ENCODE peak calls at places on chromosomes 11 and 22, in nine cellular contexts. K, O, T, X, H, M, U, A and N are unnamed samples. For H3K9me3, the result is how much of the 10 kb centered on the place peaks cover.

GRCh38 chr11:44557464-44557863 is 8.0 kb upstream of the CD82 start:
- DNase-seq in T (no peak), H (no peak), A (no peak), U (no peak), M (no peak), X (no peak), K (no peak), O (no peak), N (no peak)

GRCh38 chr22:36175892-36176291 is 15.3 kb upstream of the APOL3 start:
- DNase-seq in M (no peak), A (no peak), H (no peak), O (no peak), X (no peak), K (no peak), T (no peak), U (no peak), N (no peak)

GRCh38 chr11:77557553-77557952 is 32.2 kb upstream of the AQP11 start:
- DNase-seq in X (no peak), U (no peak), A (peak), O (no peak), K (no peak), H (no peak), M (no peak), T (no peak), N (no peak)

GRCh38 chr22:39257522-39258475 is 13.0 kb upstream of the PDGFB start:
- DNase-seq in K (no peak), U (no peak), M (no peak), O (no peak), A (no peak), H (no peak), X (no peak), T (no peak), N (no peak)

GRCh38 chr11:69554849-69555248 is 73.4 kb downstream of the LINC01488 start:
- DNase-seq in T (no peak), K (no peak), O (no peak), U (peak), H (no peak), X (no peak), A (no peak), M (no peak), N (no peak)

GRCh38 chr11:35711173-35711910 is 48.8 kb downstream of the TRIM44 start:
- DNase-seq in H (no peak), K (no peak), A (no peak), T (no peak), U (no peak), O (no peak), M (no peak), X (no peak), N (no peak)

GRCh38 chr11:1839924-1840779 is 1.4 kb downstream of the TNNI2 start:
- DNase-seq in A (no peak), K (no peak), X (peak), M (peak), T (no peak), H (no peak), O (no peak), U (no peak), N (peak)

GRCh38 chr11:127219704-127220103 is 219.1 kb upstream of the KIRREL3 start:
- DNase-seq in H (no peak), M (no peak), U (no peak), T (no peak), K (no peak), O (no peak), A (no peak), X (no peak), N (no peak)

DNA sequence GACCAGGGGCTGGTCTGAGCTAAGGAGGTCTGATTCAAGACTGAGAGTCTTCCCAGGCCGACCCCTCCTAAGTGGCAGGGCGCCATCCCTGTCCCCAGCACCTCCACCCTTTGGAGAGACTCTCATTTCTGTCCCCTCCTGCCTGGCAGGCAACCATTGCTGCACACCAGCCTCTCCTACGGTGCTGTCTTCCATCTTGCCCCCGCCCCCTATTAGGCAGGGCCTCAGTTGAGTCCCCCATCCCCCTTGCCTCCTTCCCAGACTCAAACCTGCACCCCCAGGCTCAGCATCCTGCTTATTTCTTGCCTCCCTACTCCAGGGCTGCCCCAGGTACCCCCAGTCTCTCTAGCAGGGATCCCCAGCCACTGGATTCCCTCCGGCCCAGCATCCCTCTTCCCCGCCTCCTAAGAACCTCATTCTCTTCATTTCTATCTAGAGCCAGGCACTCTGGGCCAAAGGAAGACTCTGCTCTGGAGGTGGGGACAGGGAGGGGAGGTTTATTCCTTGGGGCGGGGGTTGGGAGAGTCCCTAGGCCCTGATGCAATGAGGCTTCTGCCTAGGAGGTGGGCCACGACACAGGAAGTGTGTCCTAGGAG is 1.7 kb upstream of the RCOR2 start:
- DNase-seq in M (no peak), T (no peak), K (no peak), A (no peak), O (no peak), X (no peak), U (no peak), H (no peak), N (peak)
- H3K4me3 ChIP-seq in M (no peak), T (peak), K (no peak), A (no peak), O (no peak), X (peak), U (peak), H (peak), N (peak)

GRCh38 chr11:91373497-91373896 is 851.1 kb upstream of the FAT3 start:
- DNase-seq in O (no peak), U (no peak), H (no peak), M (no peak), A (no peak), X (no peak), T (no peak), K (no peak), N (no peak)
- H3K9me3 ChIP-seq in O (under half), U (under half), H (under half), M (under half), A (under half), X (under half), T (under half), K (under half), N (under half)

DNA sequence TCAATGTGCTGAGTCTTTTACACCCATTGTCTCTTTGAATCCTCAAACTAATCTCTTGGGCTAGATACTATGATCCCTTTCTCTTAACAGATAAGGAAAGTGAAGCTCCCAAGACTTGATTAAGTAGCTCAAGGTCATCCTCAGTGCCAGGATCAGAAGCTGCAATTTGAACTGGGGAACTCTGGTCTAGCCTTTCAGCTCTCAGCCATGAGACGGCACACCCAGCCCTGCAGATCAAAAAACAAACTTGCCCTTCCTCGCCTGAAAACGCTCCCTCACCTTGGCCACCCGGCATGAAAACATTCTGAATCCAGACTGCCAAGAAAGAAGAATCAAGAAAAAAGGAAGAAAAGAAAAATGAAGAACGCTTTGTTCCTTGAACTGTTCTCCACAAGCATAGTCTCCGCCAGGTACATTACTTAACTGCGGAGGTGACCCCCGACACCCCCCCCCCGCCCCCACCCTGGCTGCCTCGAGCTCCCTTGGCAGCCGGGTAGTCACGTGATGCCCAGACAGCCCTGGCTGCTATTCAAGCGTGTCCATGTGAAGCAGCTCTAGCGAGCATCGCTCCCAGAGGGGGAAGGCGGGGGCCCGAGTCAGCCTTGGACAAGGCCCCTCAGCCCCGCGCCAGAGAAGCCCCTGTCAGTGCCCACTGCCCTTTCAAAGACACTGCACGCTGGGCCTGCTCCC is 451.2 kb downstream of the MIAT start:
- DNase-seq in H (no peak), T (no peak), U (peak), K (peak), X (no peak), A (peak), O (peak), M (no peak), N (peak)
- H3K4me3 ChIP-seq in H (no peak), T (peak), U (peak), K (no peak), X (no peak), A (no peak), O (no peak), M (no peak), N (no peak)

GRCh38 chr22:47389201-47389600 is 626.8 kb downstream of the TBC1D22A start:
- DNase-seq in U (no peak), H (no peak), K (no peak), A (no peak), O (no peak), M (no peak), X (no peak), T (no peak), N (no peak)
- H3K9me3 ChIP-seq in U (under half), H (under half), K (under half), A (under half), O (under half), M (under half), X (under half), T (under half), N (under half)

GRCh38 chr11:118896921-118897591 is 13.4 kb downstream of the CXCR5 start:
- DNase-seq in H (no peak), M (no peak), O (no peak), X (no peak), K (no peak), U (no peak), A (no peak), T (no peak), N (no peak)
- H3K4me3 ChIP-seq in H (no peak), M (no peak), O (no peak), X (no peak), K (no peak), U (no peak), A (no peak), T (no peak), N (no peak)